ENCODE peak calls at places on chromosome 21, in eight cellular contexts. H is PC-3, L is GM06990, I is astrocyte of the spinal cord, M is AG09309, W is cardiac muscle cell, V is A673, X is foreskin fibroblast. G is an unnamed sample.

GRCh38 chr21:39681845-39682244 is 63.1 kb upstream of the IGSF5 start:
- DNase-seq in H (no peak), L (no peak), I (peak), M (peak), W (no peak), V (no peak), X (peak), G (no peak)

GRCh38 chr21:31204801-31205200 is 139.3 kb downstream of the TIAM1 start:
- DNase-seq in H (no peak), L (no peak), I (no peak), M (no peak), W (peak), V (no peak), X (no peak), G (no peak)

GRCh38 chr21:32572574-32573420 is 12.5 kb downstream of the TCP10L start:
- DNase-seq in H (peak), L (no peak), I (no peak), M (no peak), W (no peak), V (no peak), X (no peak), G (no peak)

GRCh38 chr21:39694750-39695149 is 50.2 kb upstream of the IGSF5 start:
- DNase-seq in H (no peak), L (no peak), I (peak), M (no peak), W (no peak), V (no peak), X (no peak), G (no peak)

GRCh38 chr21:36250423-36251075 is 69.4 kb upstream of the MORC3 start:
- DNase-seq in H (no peak), L (no peak), I (no peak), M (no peak), W (no peak), V (no peak), X (no peak), G (no peak)

GRCh38 chr21:39181205-39181818 is 1.9 kb downstream of the PSMG1 start:
- DNase-seq in H (no peak), L (no peak), I (no peak), M (no peak), W (no peak), V (no peak), X (no peak), G (no peak)

GRCh38 chr21:27192286-27192685 is 225.4 kb upstream of the ADAMTS5 start:
- DNase-seq in H (no peak), L (no peak), I (no peak), M (no peak), W (no peak), V (no peak), X (peak), G (no peak)

GRCh38 chr21:32770514-32771133 is 931 bp downstream of the PAXBP1 start:
- DNase-seq in H (peak), L (peak), I (peak), M (no peak), W (no peak), V (peak), X (peak), G (no peak)

GRCh38 chr21:35096959-35097358 is 47.9 kb upstream of the RUNX1 start:
- DNase-seq in H (no peak), L (no peak), I (no peak), M (no peak), W (no peak), V (no peak), X (no peak), G (no peak)

GRCh38 chr21:31780944-31781343 is 49.0 kb upstream of the SCAF4 start:
- DNase-seq in H (peak), L (no peak), I (no peak), M (no peak), W (no peak), V (no peak), X (no peak), G (no peak)

GRCh38 chr21:33557447-33557846 is 14.6 kb downstream of the SON start:
- DNase-seq in H (no peak), L (no peak), I (no peak), M (no peak), W (no peak), V (no peak), X (no peak), G (no peak)

GRCh38 chr21:14120091-14120734 is 90.5 kb downstream of the LIPI start:
- DNase-seq in H (peak), L (no peak), I (no peak), M (no peak), W (peak), V (peak), X (no peak), G (peak)

GRCh38 chr21:36710729-36711048 is 11.8 kb downstream of the SIM2 start:
- DNase-seq in H (no peak), L (no peak), I (no peak), M (no peak), W (peak), V (peak), X (no peak), G (peak)

GRCh38 chr21:40331182-40331581 is 463.9 kb downstream of the PCP4 start:
- DNase-seq in H (no peak), L (no peak), I (no peak), M (no peak), W (peak), V (no peak), X (no peak), G (no peak)

GRCh38 chr21:43297411-43297981 is 128.7 kb downstream of the CRYAA start:
- DNase-seq in H (no peak), L (no peak), I (no peak), M (no peak), W (no peak), V (no peak), X (no peak), G (no peak)

GRCh38 chr21:36701912-36702621 is 3.2 kb downstream of the SIM2 start:
- DNase-seq in H (peak), L (no peak), I (no peak), M (no peak), W (no peak), V (no peak), X (no peak), G (no peak)

GRCh38 chr21:16082038-16082816 is 352.4 kb downstream of the USP25 start:
- DNase-seq in H (peak), L (no peak), I (peak), M (no peak), W (peak), V (peak), X (no peak), G (no peak)
- TF ChIP-seq CTCF in H (peak), L (peak), I (peak), M (peak), W (peak), V (peak), X (peak), G (no peak)

GRCh38 chr21:44872266-44872567 is 1.3 kb downstream of the PTTG1IP start:
- DNase-seq in H (no peak), L (no peak), I (no peak), M (no peak), W (no peak), V (no peak), X (no peak), G (no peak)
- TF ChIP-seq CTCF in H (peak), L (no peak), I (no peak), M (no peak), W (no peak), V (no peak), X (no peak), G (no peak)

DNA sequence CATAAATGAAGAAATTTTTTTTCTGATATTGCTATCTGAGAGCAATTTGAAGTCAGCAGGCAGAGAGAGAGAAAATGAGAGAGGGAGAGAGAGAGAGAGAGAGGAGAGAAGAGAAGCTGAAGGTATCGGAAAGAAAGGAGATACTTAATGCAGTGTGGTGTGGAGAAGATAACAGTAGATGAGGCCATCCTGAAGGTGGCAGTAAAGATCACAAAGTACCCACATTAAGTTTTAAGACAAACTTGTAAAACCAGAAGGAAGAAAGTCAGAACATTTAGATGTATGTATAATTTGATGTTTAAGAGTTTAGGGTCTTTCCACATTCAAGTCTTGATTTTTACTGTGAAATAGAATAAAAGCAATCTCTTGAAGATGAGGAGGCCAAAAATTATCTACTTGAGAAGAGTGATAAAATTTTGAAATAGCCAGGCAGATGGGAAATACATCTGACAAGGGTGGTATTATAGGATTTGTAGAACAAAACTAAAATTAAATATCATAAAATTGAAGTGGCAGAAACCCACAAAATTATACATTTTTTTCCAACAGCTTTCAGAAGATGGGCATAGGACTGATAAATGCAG is 1753.4 kb downstream of the MRPL39 start:
- DNase-seq in H (peak), L (no peak), I (peak), M (no peak), W (peak), V (peak), X (no peak), G (peak)
- TF ChIP-seq CTCF in H (peak), L (no peak), I (peak), M (no peak), W (peak), V (peak), X (no peak), G (peak)

DNA sequence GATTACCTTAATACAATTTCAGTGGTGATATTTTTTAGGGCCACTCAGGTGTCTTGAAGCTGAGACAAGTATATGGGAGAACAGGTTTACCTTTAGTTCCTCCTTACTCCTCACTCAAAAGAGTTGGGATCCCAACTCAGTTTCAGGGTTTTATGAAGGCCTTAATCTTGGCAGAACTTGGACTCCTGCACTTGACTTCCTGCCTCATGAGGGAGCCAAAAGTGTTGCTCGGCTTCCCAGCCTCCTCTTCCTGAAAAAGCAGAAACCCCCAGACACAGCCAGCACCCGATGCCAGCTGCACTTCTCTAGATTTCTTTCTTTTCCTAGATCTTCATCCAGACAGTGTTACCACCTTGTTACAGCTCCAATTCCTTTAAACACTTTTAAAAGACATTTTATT is 70.8 kb upstream of the TMPRSS2 start:
- DNase-seq in H (no peak), L (no peak), I (no peak), M (no peak), W (no peak), V (no peak), X (no peak), G (no peak)
- TF ChIP-seq CTCF in H (no peak), L (no peak), I (no peak), M (no peak), W (no peak), V (no peak), X (no peak), G (no peak)